ENCODE peak calls at places on chromosomes 6 and 20, in eight cellular contexts. M is brain microvascular endothelial cell, N is fibroblast of pulmonary artery, S is tibial artery, O is GM12865, L is BE2C, B is fibroblast of lung, K is GM23248. E is an unnamed sample.

GRCh38 chr6:35719407-35719829 is 17.4 kb upstream of the ARMC12 start:
- DNase-seq in M (no peak), N (no peak), S (no peak), O (no peak), L (no peak), B (no peak), K (no peak), E (no peak)

GRCh38 chr6:126625019-126625418 is 285.1 kb downstream of the CENPW start:
- DNase-seq in M (peak), N (peak), S (no peak), O (no peak), L (no peak), B (peak), K (peak), E (peak)

GRCh38 chr6:30816791-30817739 is 67.3 kb upstream of the DDR1 start:
- DNase-seq in M (no peak), N (no peak), S (no peak), O (peak), L (no peak), B (no peak), K (no peak), E (no peak)

GRCh38 chr6:130765181-130765727 is 62.0 kb upstream of the SMLR1 start:
- DNase-seq in M (no peak), N (no peak), S (no peak), O (no peak), L (no peak), B (no peak), K (no peak), E (no peak)

GRCh38 chr6:40962241-40962640 is 76.8 kb downstream of the UNC5CL start:
- DNase-seq in M (peak), N (peak), S (no peak), O (peak), L (no peak), B (peak), K (peak), E (peak)

GRCh38 chr20:34600892-34601653 is 42.6 kb downstream of the MAP1LC3A start:
- DNase-seq in M (no peak), N (no peak), S (no peak), O (peak), L (no peak), B (no peak), K (no peak), E (no peak)

GRCh38 chr6:131792091-131792496 is 15.7 kb upstream of the ENPP1 start:
- DNase-seq in M (peak), N (no peak), S (no peak), O (no peak), L (no peak), B (peak), K (peak), E (no peak)

GRCh38 chr6:33639559-33639958 is 18.4 kb downstream of the ITPR3 start:
- DNase-seq in M (no peak), N (no peak), S (no peak), O (no peak), L (no peak), B (no peak), K (no peak), E (no peak)

GRCh38 chr6:56450882-56451739 is 191.6 kb downstream of the DST start:
- DNase-seq in M (peak), N (peak), S (peak), O (no peak), L (no peak), B (peak), K (peak), E (peak)

GRCh38 chr6:108574457-108575149 is 13.9 kb downstream of the FOXO3 start:
- DNase-seq in M (no peak), N (no peak), S (no peak), O (no peak), L (peak), B (no peak), K (no peak), E (no peak)

GRCh38 chr6:155050311-155050710 is 55.2 kb downstream of the TIAM2 start:
- DNase-seq in M (peak), N (no peak), S (no peak), O (peak), L (no peak), B (peak), K (no peak), E (no peak)

GRCh38 chr6:31870385-31870921 is 7.8 kb upstream of the NEU1 start:
- DNase-seq in M (no peak), N (no peak), S (no peak), O (no peak), L (no peak), B (no peak), K (no peak), E (no peak)

GRCh38 chr6:2447318-2447717 is 201.9 kb upstream of the GMDS start:
- DNase-seq in M (no peak), N (no peak), S (no peak), O (no peak), L (no peak), B (no peak), K (no peak), E (no peak)

GRCh38 chr20:44454301-44454963 is 21.2 kb upstream of the TTPAL start:
- DNase-seq in M (no peak), N (no peak), S (no peak), O (no peak), L (no peak), B (no peak), K (no peak), E (no peak)

GRCh38 chr20:62602550-62602949 is 39.8 kb upstream of the SLCO4A1 start:
- DNase-seq in M (no peak), N (no peak), S (no peak), O (no peak), L (no peak), B (no peak), K (no peak), E (no peak)

GRCh38 chr6:8230357-8230756 is 128.0 kb upstream of the EEF1E1 start:
- DNase-seq in M (no peak), N (no peak), S (no peak), O (no peak), L (no peak), B (no peak), K (no peak), E (no peak)

GRCh38 chr20:24027229-24027628 is 38.6 kb upstream of the GGTLC1 start:
- DNase-seq in M (peak), N (peak), S (peak), O (peak), L (no peak), B (no peak), K (peak), E (peak)

GRCh38 chr6:147448212-147448611 is 60.3 kb upstream of the SAMD5 start:
- DNase-seq in M (no peak), N (no peak), S (no peak), O (peak), L (no peak), B (no peak), K (no peak), E (no peak)

GRCh38 chr6:57040011-57040410 is 6.5 kb upstream of the KIAA1586 start:
- DNase-seq in M (no peak), N (no peak), S (no peak), O (peak), L (no peak), B (no peak), K (peak), E (no peak)

GRCh38 chr6:154460306-154461071 is 50.0 kb downstream of the CNKSR3 start:
- DNase-seq in M (peak), N (peak), S (no peak), O (no peak), L (no peak), B (peak), K (peak), E (peak)

GRCh38 chr6:139871844-139872510 is 497.5 kb upstream of the CITED2 start:
- DNase-seq in M (no peak), N (no peak), S (no peak), O (no peak), L (no peak), B (no peak), K (no peak), E (no peak)

GRCh38 chr6:24492475-24492874 is 2.3 kb upstream of the ALDH5A1 start:
- DNase-seq in M (no peak), N (peak), S (no peak), O (peak), L (no peak), B (no peak), K (peak), E (peak)

GRCh38 chr20:1809121-1809520 is 86.1 kb upstream of the SIRPA start:
- DNase-seq in M (peak), N (peak), S (no peak), O (no peak), L (no peak), B (peak), K (peak), E (peak)

GRCh38 chr6:30855429-30856069 is 28.8 kb upstream of the DDR1 start:
- DNase-seq in M (no peak), N (no peak), S (no peak), O (no peak), L (no peak), B (no peak), K (no peak), E (no peak)

GRCh38 chr20:7406671-7407070 is 533.6 kb downstream of the HAO1 start:
- DNase-seq in M (no peak), N (no peak), S (no peak), O (no peak), L (no peak), B (no peak), K (no peak), E (no peak)

GRCh38 chr20:33415948-33416347 is 14.6 kb upstream of the CDK5RAP1 start:
- DNase-seq in M (no peak), N (peak), S (peak), O (peak), L (peak), B (peak), K (peak), E (peak)

GRCh38 chr6:3592371-3592941 is 135.6 kb upstream of the SLC22A23 start:
- DNase-seq in M (peak), N (peak), S (no peak), O (no peak), L (no peak), B (peak), K (peak), E (peak)

GRCh38 chr6:66897576-66897975 is 1190.5 kb upstream of the EYS start:
- DNase-seq in M (no peak), N (peak), S (peak), O (peak), L (peak), B (peak), K (no peak), E (peak)

GRCh38 chr6:154488802-154489437 is 21.6 kb downstream of the CNKSR3 start:
- DNase-seq in M (peak), N (peak), S (no peak), O (no peak), L (no peak), B (peak), K (peak), E (peak)

GRCh38 chr6:40722553-40723258 is 135.5 kb upstream of the LRFN2 start:
- DNase-seq in M (peak), N (peak), S (no peak), O (no peak), L (no peak), B (no peak), K (peak), E (peak)

GRCh38 chr6:144955853-144956252 is 670.7 kb downstream of the UTRN start:
- DNase-seq in M (peak), N (peak), S (no peak), O (no peak), L (no peak), B (no peak), K (peak), E (peak)

GRCh38 chr6:148364056-148364844 is 21.6 kb downstream of the SASH1 start:
- DNase-seq in M (peak), N (peak), S (no peak), O (no peak), L (no peak), B (peak), K (peak), E (peak)

GRCh38 chr20:8334641-8335040 is 202.6 kb downstream of the PLCB1 start:
- DNase-seq in M (no peak), N (no peak), S (no peak), O (no peak), L (no peak), B (no peak), K (no peak), E (no peak)

GRCh38 chr6:56491606-56492328 is 150.9 kb downstream of the DST start:
- DNase-seq in M (peak), N (peak), S (peak), O (no peak), L (peak), B (peak), K (peak), E (peak)

GRCh38 chr20:4513720-4514119 is 208.0 kb upstream of the PRND start:
- DNase-seq in M (peak), N (peak), S (no peak), O (no peak), L (no peak), B (peak), K (peak), E (peak)

GRCh38 chr6:11831653-11832052 is 53.0 kb upstream of the ADTRP start:
- DNase-seq in M (no peak), N (no peak), S (no peak), O (no peak), L (no peak), B (no peak), K (no peak), E (no peak)

GRCh38 chr20:41818369-41818768 is 200.2 kb upstream of the CHD6 start:
- DNase-seq in M (no peak), N (no peak), S (no peak), O (no peak), L (no peak), B (no peak), K (no peak), E (no peak)
- H3K4me3 ChIP-seq in M (no peak), N (no peak), S (no peak), O (no peak), L (no peak), B (no peak), K (no peak), E (no peak)

DNA sequence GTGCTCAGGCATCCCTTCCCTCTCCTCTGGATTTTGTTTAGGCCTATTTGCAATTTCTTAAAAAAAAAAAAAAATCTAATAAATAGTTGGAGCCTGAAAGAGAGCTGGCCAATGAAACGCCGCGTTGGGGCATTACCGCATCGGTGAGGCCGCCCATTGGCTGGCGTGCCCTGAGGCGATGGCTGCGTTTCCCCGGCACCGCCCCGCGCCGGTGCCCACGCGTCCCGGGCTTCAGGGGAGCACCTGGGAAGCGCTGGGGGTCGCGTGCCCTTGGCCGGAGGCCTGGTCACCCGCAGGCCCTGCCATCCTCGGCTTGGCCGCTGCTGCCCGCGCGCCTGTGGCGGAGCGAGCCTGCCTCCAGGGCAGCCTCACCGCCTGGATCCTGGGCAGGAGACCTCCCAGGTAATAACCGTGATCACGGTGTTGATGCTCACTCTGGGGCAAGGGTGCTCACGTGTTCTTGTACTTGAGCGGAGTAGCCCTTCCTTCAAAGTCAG is 155.4 kb downstream of the NRN1 start:
- DNase-seq in M (peak), N (peak), S (no peak), O (peak), L (no peak), B (peak), K (peak), E (peak)
- H3K4me3 ChIP-seq in M (peak), N (peak), S (peak), O (peak), L (no peak), B (no peak), K (peak), E (no peak)

GRCh38 chr20:10622657-10623418 is 51.0 kb downstream of the JAG1 start:
- DNase-seq in M (peak), N (peak), S (peak), O (no peak), L (no peak), B (peak), K (peak), E (peak)
- H3K4me3 ChIP-seq in M (no peak), N (peak), S (peak), O (no peak), L (no peak), B (peak), K (peak), E (peak)

GRCh38 chr20:45845452-45845851 is 11.7 kb downstream of the ACOT8 start:
- DNase-seq in M (no peak), N (no peak), S (no peak), O (no peak), L (no peak), B (no peak), K (no peak), E (no peak)

GRCh38 chr20:45843506-45843905 is 9.9 kb downstream of the SNX21 start:
- DNase-seq in M (no peak), N (no peak), S (no peak), O (no peak), L (no peak), B (no peak), K (no peak), E (no peak)

GRCh38 chr20:45842169-45842812 is 8.7 kb downstream of the SNX21 start:
- DNase-seq in M (no peak), N (peak), S (no peak), O (peak), L (no peak), B (peak), K (peak), E (peak)

GRCh38 chr20:45840700-45841198 is 7.2 kb downstream of the SNX21 start:
- DNase-seq in M (no peak), N (no peak), S (no peak), O (no peak), L (no peak), B (no peak), K (no peak), E (no peak)

DNA sequence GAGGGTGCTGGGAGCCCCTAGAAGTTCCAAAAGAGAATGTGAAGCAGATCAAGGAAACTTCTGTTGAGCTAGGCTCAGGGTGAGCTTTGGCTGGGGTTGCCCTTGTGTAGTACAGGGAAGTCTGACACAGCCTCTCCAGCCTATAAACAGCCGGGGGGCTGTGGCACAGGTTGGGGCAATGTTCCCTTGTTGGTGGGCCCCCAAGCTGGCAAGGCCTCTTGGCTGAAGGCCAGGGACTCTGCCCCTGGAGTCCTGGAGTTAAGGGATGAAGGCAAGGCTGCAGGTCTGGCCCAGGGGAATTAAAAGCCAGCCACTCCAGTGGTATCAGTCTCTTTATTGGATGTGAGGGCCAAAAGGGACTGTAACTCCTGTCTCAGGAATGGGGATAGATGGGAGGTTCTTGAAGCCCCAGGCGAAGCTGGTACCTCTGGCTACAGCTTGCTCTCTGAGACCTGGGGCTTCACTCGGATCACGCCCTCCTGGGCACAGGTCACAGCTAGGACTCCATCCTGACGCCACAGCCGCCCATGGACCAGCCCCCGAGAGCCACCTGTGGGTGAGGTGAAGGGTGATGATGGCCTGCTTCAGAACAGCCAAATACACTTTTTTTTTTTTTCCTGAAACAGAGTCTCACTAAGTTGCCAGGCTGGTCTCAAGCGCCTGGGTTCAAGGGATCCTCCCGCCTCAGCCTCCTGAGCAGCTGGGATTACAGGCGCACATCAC is 8.0 kb downstream of the SNX21 start:
- DNase-seq in M (no peak), N (no peak), S (no peak), O (no peak), L (no peak), B (no peak), K (no peak), E (no peak)
- H3K4me3 ChIP-seq in M (no peak), N (no peak), S (no peak), O (no peak), L (no peak), B (no peak), K (no peak), E (no peak)

GRCh38 chr20:21127201-21127981 is 1.5 kb downstream of the KIZ start:
- DNase-seq in M (no peak), N (no peak), S (no peak), O (no peak), L (no peak), B (no peak), K (no peak), E (no peak)
- H3K4me3 ChIP-seq in M (no peak), N (no peak), S (peak), O (no peak), L (peak), B (no peak), K (peak), E (no peak)

GRCh38 chr20:25038103-25038410 is 19.9 kb downstream of the ACSS1 start:
- DNase-seq in M (no peak), N (no peak), S (no peak), O (no peak), L (no peak), B (no peak), K (no peak), E (no peak)

GRCh38 chr20:25038591-25039015 is 19.3 kb downstream of the ACSS1 start:
- DNase-seq in M (no peak), N (no peak), S (no peak), O (no peak), L (no peak), B (no peak), K (no peak), E (no peak)

GRCh38 chr20:25035924-25036323 is 22.0 kb downstream of the ACSS1 start:
- DNase-seq in M (no peak), N (no peak), S (no peak), O (peak), L (no peak), B (no peak), K (no peak), E (no peak)

GRCh38 chr20:25036331-25036936 is 21.5 kb downstream of the ACSS1 start:
- DNase-seq in M (no peak), N (no peak), S (no peak), O (no peak), L (no peak), B (no peak), K (no peak), E (no peak)

DNA sequence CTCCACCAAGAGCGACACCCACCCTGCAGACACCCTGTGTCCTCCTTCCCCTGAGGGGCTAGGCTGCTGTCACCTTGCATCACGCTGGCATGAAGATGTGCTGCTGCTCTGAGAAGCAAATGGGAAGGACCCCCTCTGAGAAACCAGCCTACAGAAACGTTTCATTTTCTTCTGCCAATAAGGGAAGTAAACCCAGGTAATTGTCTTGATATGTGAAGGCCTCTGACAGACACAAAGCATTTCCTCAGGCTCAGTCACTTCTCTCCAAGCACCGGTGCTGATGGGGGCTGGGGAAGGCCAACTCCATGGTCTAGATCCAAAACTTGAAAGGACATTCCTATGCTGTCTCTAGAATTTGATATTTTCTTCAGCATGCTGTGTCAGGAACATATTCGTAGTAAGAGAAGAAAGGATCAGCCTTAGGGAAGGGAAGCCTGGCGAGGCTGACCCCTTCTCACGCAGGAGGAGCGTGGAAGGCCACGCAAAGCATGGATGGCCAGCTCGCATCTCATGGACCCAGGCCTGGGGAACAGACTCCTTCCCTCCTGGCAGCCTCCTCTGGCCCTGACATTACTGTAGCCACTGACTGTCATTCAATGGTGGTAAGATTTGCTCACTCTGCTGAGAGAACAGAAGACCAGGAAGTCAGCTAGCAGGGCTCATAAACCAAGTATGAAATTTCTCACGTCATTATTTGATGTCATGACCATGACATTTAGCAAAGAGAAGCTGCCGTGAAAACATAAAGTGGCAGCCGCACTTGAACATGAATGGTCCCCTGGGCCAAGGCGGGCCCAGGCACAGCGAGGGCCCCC is 20.4 kb downstream of the ACSS1 start:
- DNase-seq in M (no peak), N (no peak), S (no peak), O (no peak), L (no peak), B (no peak), K (no peak), E (no peak)
- H3K4me3 ChIP-seq in M (no peak), N (no peak), S (no peak), O (no peak), L (no peak), B (no peak), K (no peak), E (no peak)

E was measured in cardiac fibroblast.